ENCODE peak calls at places on chromosome 20, in eight cellular contexts. J is hepatic stellate cell; M is RWPE1; G is stimulated activated CD4-positive, alpha-beta T cell treated with anti-CD3 and anti-CD28 coated beads, Interleukin-2, amount 100 ng/mL, for 48 hours; L is NCI-H187 treated with DMSO at 0.1 percent for 48 hours; K is neural crest cell; Y is activated T-cell treated with anti-CD3 and anti-CD28 coated beads for 4 hours; T is iris pigment epithelial cell. R is an unnamed sample.

GRCh38 chr20:62742979-62743776 is 34.5 kb downstream of the NTSR1 start:
- DNase-seq in M (no peak), Y (no peak), T (no peak), G (no peak), L (no peak), J (no peak), K (no peak), R (no peak)

GRCh38 chr20:9119776-9120175 is 50.9 kb downstream of the PLCB4 start:
- DNase-seq in Y (no peak), K (no peak), G (no peak), L (no peak), T (no peak), M (peak; percentile 34), J (no peak), R (no peak)

GRCh38 chr20:18416478-18416877 is 50.4 kb downstream of the DZANK1 start:
- DNase-seq in K (no peak), G (no peak), J (no peak), M (no peak), T (no peak), Y (no peak), L (no peak), R (no peak)

GRCh38 chr20:3572151-3572550 is 91.0 kb downstream of the GFRA4 start:
- DNase-seq in G (no peak), T (peak; percentile 63), J (no peak), M (no peak), L (no peak), K (no peak), Y (no peak), R (no peak)

GRCh38 chr20:41249371-41249770 is 68.2 kb downstream of the ZHX3 start:
- DNase-seq in L (no peak), G (no peak), M (peak; percentile 92), T (peak; percentile 97), J (peak; percentile 72), K (peak; percentile 9), Y (no peak), R (no peak)

GRCh38 chr20:17407550-17407949 is 123.6 kb downstream of the BFSP1 start:
- DNase-seq in G (no peak), L (no peak), T (no peak), Y (no peak), M (no peak), K (no peak), J (no peak), R (no peak)

GRCh38 chr20:3563548-3564177 is 92.8 kb downstream of the ATRN start:
- DNase-seq in Y (no peak), G (no peak), M (peak; percentile 33), T (peak; percentile 56), L (no peak), K (no peak), J (peak; percentile 22), R (no peak)

GRCh38 chr20:22929661-22930060 is 105.5 kb upstream of the SSTR4 start:
- DNase-seq in K (no peak), M (no peak), J (no peak), T (no peak), L (no peak), Y (no peak), G (no peak), R (no peak)

GRCh38 chr20:63177134-63177784 is 38.7 kb downstream of the YTHDF1 start:
- DNase-seq in G (no peak), Y (no peak), L (no peak), K (peak; percentile 56), J (no peak), M (no peak), T (no peak), R (peak; percentile 71)

GRCh38 chr20:14245368-14245970 is 91.9 kb downstream of the FLRT3 start:
- DNase-seq in K (no peak), L (no peak), T (peak; percentile 1), G (no peak), Y (no peak), J (peak; percentile 6), M (no peak), R (no peak)

GRCh38 chr20:9945406-9945805 is 89.4 kb upstream of the ANKEF1 start:
- DNase-seq in K (no peak), T (peak; percentile 40), G (no peak), M (peak; percentile 15), Y (no peak), L (no peak), J (no peak), R (no peak)

GRCh38 chr20:41167118-41167470 is 29.8 kb downstream of the PLCG1 start:
- DNase-seq in K (no peak), L (no peak), J (no peak), G (no peak), M (no peak), Y (no peak), T (no peak), R (no peak)

GRCh38 chr20:44696315-44696714 is 18.9 kb upstream of the CCN5 start:
- DNase-seq in L (no peak), Y (no peak), K (no peak), T (no peak), M (no peak), J (no peak), G (no peak), R (no peak)

GRCh38 chr20:7859371-7859802 is 80.9 kb downstream of the HAO1 start:
- DNase-seq in Y (no peak), L (peak; percentile 43), T (peak; percentile 73), M (peak; percentile 64), J (peak; percentile 8), G (no peak), K (peak; percentile 4), R (no peak)

GRCh38 chr20:41005361-41005729 is 23.3 kb upstream of the TOP1 start:
- DNase-seq in J (peak; percentile 76), G (no peak), T (peak; percentile 96), K (no peak), M (peak; percentile 96), Y (no peak), L (no peak), R (no peak)

GRCh38 chr20:45581702-45582101 is 2.6 kb upstream of the WFDC8 start:
- DNase-seq in G (no peak), M (no peak), K (no peak), J (no peak), L (no peak), Y (no peak), T (no peak), R (no peak)

GRCh38 chr20:7843613-7844012 is 96.6 kb downstream of the HAO1 start:
- DNase-seq in M (no peak), J (no peak), T (peak; percentile 74), L (no peak), K (no peak), G (no peak), Y (no peak), R (no peak)

GRCh38 chr20:48025061-48025515 is 239.8 kb upstream of the SULF2 start:
- DNase-seq in G (no peak), J (no peak), L (no peak), K (no peak), T (peak; percentile 92), M (peak; percentile 72), Y (no peak), R (no peak)

GRCh38 chr20:371755-372542 is 8.6 kb upstream of the TRIB3 start:
- DNase-seq in T (peak; percentile 94), G (no peak), K (no peak), M (peak; percentile 80), J (peak; percentile 63), L (no peak), Y (no peak), R (no peak)

GRCh38 chr20:20410678-20411077 is 42.8 kb downstream of the INSM1 start:
- DNase-seq in T (no peak), Y (no peak), G (no peak), J (no peak), K (peak; percentile 16), M (no peak), L (no peak), R (no peak)

GRCh38 chr20:23257848-23258746 is 92.5 kb upstream of the NXT1 start:
- DNase-seq in J (peak; percentile 85), T (peak; percentile 95), K (no peak), M (peak; percentile 80), G (no peak), Y (no peak), L (no peak), R (no peak)

GRCh38 chr20:63212792-63213191 is 3.1 kb downstream of the YTHDF1 start:
- DNase-seq in J (no peak), G (no peak), T (peak; percentile 45), L (no peak), K (no peak), Y (no peak), M (peak; percentile 71), R (no peak)

GRCh38 chr20:8780926-8781325 is 288.0 kb upstream of the PLCB4 start:
- DNase-seq in Y (no peak), L (no peak), G (no peak), M (no peak), J (no peak), K (no peak), T (no peak), R (no peak)

GRCh38 chr20:36154696-36155628 is at the start of gene EPB41L1:
- DNase-seq in L (no peak), K (no peak), Y (no peak), M (no peak), J (peak; percentile 56), G (no peak), T (no peak), R (no peak)

GRCh38 chr20:24985802-24986201 is 6.7 kb downstream of the APMAP start:
- DNase-seq in M (no peak), K (no peak), G (no peak), L (no peak), Y (no peak), T (no peak), J (no peak), R (no peak)

GRCh38 chr20:33162313-33162712 is 5.6 kb upstream of the BPIFA2 start:
- DNase-seq in L (no peak), K (no peak), Y (no peak), G (no peak), M (no peak), J (no peak), T (no peak), R (peak; percentile 8)

GRCh38 chr20:62907377-62908317 is 18.7 kb downstream of the DIDO1 start:
- DNase-seq in J (no peak), T (peak; percentile 42), L (no peak), K (no peak), M (no peak), G (no peak), Y (no peak), R (peak; percentile 72)

GRCh38 chr20:58696411-58696961 is 3.9 kb downstream of the NPEPL1 start:
- DNase-seq in T (no peak), J (no peak), L (no peak), M (no peak), Y (no peak), K (no peak), G (no peak), R (no peak)

GRCh38 chr20:1274485-1275313 is 8.6 kb downstream of the SNPH start:
- DNase-seq in M (no peak), L (peak; percentile 27), G (no peak), K (no peak), J (no peak), Y (no peak), T (no peak), R (no peak)

GRCh38 chr20:22575087-22575721 is 9.2 kb downstream of the FOXA2 start:
- DNase-seq in K (no peak), G (no peak), L (no peak), J (no peak), T (no peak), M (no peak), Y (no peak), R (no peak)

GRCh38 chr20:34824861-34825529 is 456 bp downstream of the NCOA6 start:
- DNase-seq in Y (peak; percentile 43), L (no peak), J (peak; percentile 59), G (peak; percentile 57), T (peak; percentile 40), M (peak; percentile 60), K (peak; percentile 59), R (peak; percentile 81)